ENCODE peak calls at places on chromosomes 1 and 21, in four cellular contexts. J is colonic mucosa; W is C1 segment of cervical spinal cord; E is activated CD4-positive, CD25-positive, alpha-beta regulatory T cell. G is an unnamed sample.

GRCh38 chr1:155975375-155976061 is 2.8 kb downstream of the ARHGEF2 start:
- DNase-seq in J (no peak), W (no peak), E (no peak), G (no peak)

GRCh38 chr1:77888429-77889239 is at the start of gene NEXN:
- DNase-seq in J (peak), W (peak), E (no peak), G (no peak)

GRCh38 chr1:225860860-225861441 is 21.2 kb downstream of the TMEM63A start:
- DNase-seq in J (no peak), W (no peak), E (no peak), G (no peak)

GRCh38 chr1:93979718-93980319 is 70.6 kb upstream of the GCLM start:
- DNase-seq in J (peak), W (no peak), E (no peak), G (no peak)

GRCh38 chr1:25037174-25038074 is 107.3 kb upstream of the RUNX3 start:
- DNase-seq in J (peak), W (no peak), E (peak), G (peak)

GRCh38 chr1:113930499-113931161 is 1.5 kb downstream of the HIPK1 start:
- DNase-seq in J (peak), W (no peak), E (no peak), G (peak)

GRCh38 chr21:15122241-15122640 is 57.4 kb upstream of the NRIP1 start:
- DNase-seq in J (no peak), W (no peak), E (no peak), G (no peak)

GRCh38 chr1:204443871-204444581 is 32.4 kb upstream of the PPP1R15B start:
- DNase-seq in J (no peak), W (no peak), E (no peak), G (no peak)

GRCh38 chr1:155124503-155125463 is 2.9 kb upstream of the EFNA1 start:
- DNase-seq in J (peak), W (no peak), E (no peak), G (no peak)

GRCh38 chr1:234550341-234551031 is 59.5 kb downstream of the IRF2BP2 start:
- DNase-seq in J (no peak), W (peak), E (no peak), G (no peak)

GRCh38 chr21:36229181-36229580 is 72.6 kb downstream of the DOP1B start:
- DNase-seq in J (no peak), W (no peak), E (no peak), G (no peak)

GRCh38 chr1:205042911-205043806 is at the start of gene CNTN2:
- DNase-seq in J (no peak), W (peak), E (no peak), G (no peak)

GRCh38 chr1:54053745-54054437 is 483 bp downstream of the TCEANC2 start:
- DNase-seq in J (no peak), W (no peak), E (no peak), G (no peak)

GRCh38 chr1:2545754-2546514 is 10.2 kb upstream of the TNFRSF14 start:
- DNase-seq in J (peak), W (peak), E (peak), G (peak)